ENCODE peak calls at places on chromosomes 16 and 17, in eight cellular contexts. T is endodermal cell; P is hippocampal formation; W is skeletal muscle cell; G is effector CD8-positive, alpha-beta T cell; C is H54; Y is activated gamma-delta T cell treated with anti-CD3 and anti-CD28 coated beads, Interleukin-2, amount 50 U/mL, for 16 hours; I is GM12865. Z is an unnamed sample.

GRCh38 chr17:18246880-18247612 is 11.5 kb downstream of the FLII start:
- DNase-seq in T (peak), P (no peak), W (no peak), G (no peak), C (peak), Y (no peak), I (peak), Z (no peak)

GRCh38 chr16:4064950-4065352 is 51.3 kb downstream of the ADCY9 start:
- DNase-seq in T (no peak), P (no peak), W (no peak), G (peak), C (no peak), Y (no peak), I (no peak), Z (no peak)

GRCh38 chr17:80012751-80013741 is 22.6 kb downstream of the TBC1D16 start:
- DNase-seq in T (no peak), P (no peak), W (no peak), G (no peak), C (no peak), Y (no peak), I (no peak), Z (no peak)

GRCh38 chr17:56543280-56543679 is 50.2 kb upstream of the NOG start:
- DNase-seq in T (peak), P (no peak), W (no peak), G (no peak), C (no peak), Y (no peak), I (no peak), Z (no peak)

GRCh38 chr17:29567362-29568330 is 809 bp upstream of the ABHD15 start:
- DNase-seq in T (peak), P (peak), W (no peak), G (peak), C (peak), Y (peak), I (peak), Z (no peak)

GRCh38 chr16:28585674-28586073 is 11.2 kb downstream of the SULT1A2 start:
- DNase-seq in T (no peak), P (no peak), W (no peak), G (no peak), C (no peak), Y (no peak), I (no peak), Z (no peak)

GRCh38 chr17:17877548-17878358 is 41.0 kb upstream of the SREBF1 start:
- DNase-seq in T (peak), P (peak), W (peak), G (no peak), C (no peak), Y (no peak), I (no peak), Z (no peak)

GRCh38 chr17:68600881-68601564 is at the start of gene FAM20A:
- DNase-seq in T (peak), P (no peak), W (no peak), G (no peak), C (no peak), Y (no peak), I (no peak), Z (no peak)

GRCh38 chr16:88853336-88853941 is 3.3 kb downstream of the GALNS start:
- DNase-seq in T (no peak), P (no peak), W (no peak), G (no peak), C (no peak), Y (no peak), I (no peak), Z (no peak)

GRCh38 chr17:4533522-4534502 is 21.4 kb downstream of the MYBBP1A start:
- DNase-seq in T (peak), P (peak), W (no peak), G (no peak), C (no peak), Y (no peak), I (no peak), Z (peak)

GRCh38 chr16:68356249-68356918 is 45.6 kb downstream of the PRMT7 start:
- DNase-seq in T (no peak), P (no peak), W (no peak), G (peak), C (no peak), Y (peak), I (peak), Z (no peak)

GRCh38 chr17:39772987-39773664 is 35.4 kb downstream of the GRB7 start:
- DNase-seq in T (peak), P (no peak), W (no peak), G (no peak), C (no peak), Y (no peak), I (no peak), Z (no peak)

GRCh38 chr16:82945420-82946096 is 318.8 kb downstream of the CDH13 start:
- DNase-seq in T (no peak), P (no peak), W (no peak), G (no peak), C (no peak), Y (peak), I (no peak), Z (no peak)

GRCh38 chr17:19336938-19337711 is 25.4 kb downstream of the B9D1 start:
- DNase-seq in T (peak), P (peak), W (no peak), G (no peak), C (no peak), Y (no peak), I (no peak), Z (no peak)

GRCh38 chr16:66551362-66551761 is 1.0 kb upstream of the CKLF start:
- DNase-seq in T (peak), P (no peak), W (no peak), G (peak), C (peak), Y (peak), I (peak), Z (no peak)

GRCh38 chr17:55722742-55723487 is at the start of gene TMEM100:
- DNase-seq in T (no peak), P (no peak), W (peak), G (no peak), C (no peak), Y (no peak), I (no peak), Z (no peak)

GRCh38 chr16:924806-925205 is 46.0 kb downstream of the LMF1 start:
- DNase-seq in T (no peak), P (no peak), W (no peak), G (no peak), C (no peak), Y (no peak), I (no peak), Z (no peak)

GRCh38 chr16:87047221-87048037 is 269.8 kb downstream of the C16orf95 start:
- DNase-seq in T (peak), P (no peak), W (no peak), G (no peak), C (no peak), Y (no peak), I (no peak), Z (no peak)

GRCh38 chr17:80096531-80097306 is 4.7 kb upstream of the GAA start:
- DNase-seq in T (no peak), P (no peak), W (no peak), G (no peak), C (no peak), Y (no peak), I (no peak), Z (no peak)

GRCh38 chr16:28967156-28967555 is 7.4 kb upstream of the SPNS1 start:
- DNase-seq in T (no peak), P (no peak), W (no peak), G (no peak), C (no peak), Y (no peak), I (no peak), Z (no peak)

GRCh38 chr17:7224661-7225111 is 4.9 kb downstream of the ACADVL start:
- DNase-seq in T (no peak), P (no peak), W (no peak), G (no peak), C (no peak), Y (no peak), I (no peak), Z (no peak)

GRCh38 chr17:55249861-55250260 is 14.9 kb upstream of the HLF start:
- DNase-seq in T (no peak), P (no peak), W (no peak), G (no peak), C (no peak), Y (no peak), I (no peak), Z (no peak)

GRCh38 chr17:76138234-76138895 is 2.7 kb downstream of the FOXJ1 start:
- DNase-seq in T (peak), P (peak), W (no peak), G (no peak), C (no peak), Y (no peak), I (no peak), Z (peak)

GRCh38 chr17:69250641-69251040 is 22.0 kb upstream of the ABCA10 start:
- DNase-seq in T (no peak), P (no peak), W (no peak), G (no peak), C (no peak), Y (no peak), I (no peak), Z (no peak)

GRCh38 chr16:66236301-66236700 is 130.2 kb upstream of the CDH5 start:
- DNase-seq in T (no peak), P (no peak), W (no peak), G (no peak), C (no peak), Y (no peak), I (no peak), Z (no peak)

GRCh38 chr17:50461550-50462132 is 7.0 kb downstream of the CHAD start:
- DNase-seq in T (no peak), P (no peak), W (no peak), G (no peak), C (no peak), Y (no peak), I (no peak), Z (no peak)

GRCh38 chr16:4318171-4318910 is 2.5 kb downstream of the GLIS2 start:
- DNase-seq in T (no peak), P (no peak), W (no peak), G (no peak), C (no peak), Y (no peak), I (no peak), Z (no peak)

GRCh38 chr17:28470266-28471126 is 2.9 kb upstream of the SLC13A2 start:
- DNase-seq in T (no peak), P (no peak), W (no peak), G (no peak), C (no peak), Y (no peak), I (no peak), Z (no peak)

GRCh38 chr17:82895087-82895486 is 55.3 kb upstream of the ZNF750 start:
- DNase-seq in T (no peak), P (no peak), W (no peak), G (no peak), C (no peak), Y (no peak), I (no peak), Z (no peak)

GRCh38 chr17:79861371-79862216 is 22.4 kb upstream of the CBX4 start:
- DNase-seq in T (peak), P (no peak), W (no peak), G (no peak), C (no peak), Y (no peak), I (no peak), Z (no peak)

GRCh38 chr16:78607465-78607864 is 508.0 kb downstream of the WWOX start:
- DNase-seq in T (no peak), P (no peak), W (no peak), G (no peak), C (peak), Y (no peak), I (no peak), Z (no peak)